ENCODE peak calls at places on chromosomes 11 and 22, in nine cellular contexts. M is AG04449, D is IMR-90, J is HCT116, U is BJ, F is brain microvascular endothelial cell, K is pancreas, P is lower leg skin, G is transverse colon. I is an unnamed sample.

GRCh38 chr11:8356731-8357504 is 93.2 kb upstream of the LMO1 start:
- DNase-seq in P (no peak), M (no peak), K (no peak), F (no peak), G (no peak), U (no peak), D (no peak), J (no peak), I (no peak)

GRCh38 chr22:39220897-39221850 is 23.6 kb downstream of the PDGFB start:
- DNase-seq in G (no peak), J (no peak), U (no peak), P (peak; percentile 79), M (no peak), F (no peak), D (peak; percentile 34), K (no peak), I (no peak)

GRCh38 chr11:38305682-38306081 is 1707.6 kb upstream of the RAG2 start:
- DNase-seq in M (no peak), F (peak; percentile 40), J (no peak), G (no peak), D (no peak), K (no peak), P (no peak), U (no peak), I (no peak)

GRCh38 chr11:93603671-93604070 is 57.8 kb upstream of the CEP295 start:
- DNase-seq in U (no peak), J (no peak), G (no peak), P (no peak), D (no peak), M (no peak), K (no peak), F (no peak), I (no peak)

GRCh38 chr11:73591743-73592142 is 6.2 kb downstream of the FAM168A start:
- DNase-seq in D (no peak), U (no peak), K (no peak), F (no peak), J (no peak), P (no peak), G (no peak), M (no peak), I (no peak)

GRCh38 chr22:48845356-48845936 is 982.2 kb downstream of the BRD1 start:
- DNase-seq in D (no peak), G (no peak), K (no peak), F (no peak), M (no peak), J (no peak), P (no peak), U (no peak), I (no peak)

GRCh38 chr11:130218501-130218900 is 58.9 kb downstream of the ST14 start:
- DNase-seq in F (no peak), K (no peak), J (no peak), G (no peak), D (no peak), M (no peak), U (no peak), P (peak; percentile 78), I (no peak)

GRCh38 chr22:40033586-40034380 is 39.0 kb downstream of the FAM83F start:
- DNase-seq in U (no peak), D (no peak), P (peak; percentile 82), F (no peak), K (no peak), M (no peak), J (no peak), G (no peak), I (no peak)

GRCh38 chr11:60777572-60777971 is 7.6 kb upstream of the MS4A10 start:
- DNase-seq in G (no peak), F (peak; percentile 95), P (no peak), J (no peak), M (peak; percentile 62), D (peak; percentile 82), U (peak; percentile 47), K (no peak), I (peak; percentile 33)

GRCh38 chr11:73157141-73158010 is 15.3 kb upstream of the FCHSD2 start:
- DNase-seq in D (peak; percentile 81), U (peak; percentile 43), J (no peak), P (peak; percentile 84), G (peak; percentile 35), M (peak; percentile 65), F (peak; percentile 59), K (no peak), I (no peak)

GRCh38 chr11:27718346-27718852 is 18.1 kb upstream of the BDNF start:
- DNase-seq in U (peak; percentile 75), D (peak; percentile 95), J (peak; percentile 73), G (peak; percentile 9), M (peak; percentile 86), P (no peak), K (no peak), F (peak; percentile 84), I (no peak)

GRCh38 chr11:68051191-68052136 is 12.6 kb downstream of the TCIRG1 start:
- DNase-seq in F (no peak), P (no peak), M (no peak), U (no peak), D (no peak), G (no peak), J (no peak), K (peak; percentile 48), I (no peak)

GRCh38 chr11:35160902-35161585 is 22.1 kb downstream of the CD44 start:
- DNase-seq in K (no peak), U (no peak), G (no peak), D (no peak), J (no peak), P (no peak), M (no peak), F (no peak), I (no peak)

GRCh38 chr11:123303924-123304323 is 108.9 kb upstream of the CLMP start:
- DNase-seq in F (no peak), M (no peak), D (no peak), U (no peak), G (no peak), J (no peak), P (no peak), K (no peak), I (no peak)

GRCh38 chr22:30127749-30128166 is 47.5 kb downstream of the HORMAD2 start:
- DNase-seq in J (no peak), D (peak; percentile 89), P (no peak), G (no peak), K (no peak), M (peak; percentile 36), F (peak; percentile 70), U (no peak), I (no peak)

GRCh38 chr11:113376156-113376555 is 11.4 kb upstream of the ANKK1 start:
- DNase-seq in G (no peak), F (no peak), J (no peak), M (no peak), P (no peak), D (peak; percentile 30), K (no peak), U (no peak), I (peak; percentile 17)

DNA sequence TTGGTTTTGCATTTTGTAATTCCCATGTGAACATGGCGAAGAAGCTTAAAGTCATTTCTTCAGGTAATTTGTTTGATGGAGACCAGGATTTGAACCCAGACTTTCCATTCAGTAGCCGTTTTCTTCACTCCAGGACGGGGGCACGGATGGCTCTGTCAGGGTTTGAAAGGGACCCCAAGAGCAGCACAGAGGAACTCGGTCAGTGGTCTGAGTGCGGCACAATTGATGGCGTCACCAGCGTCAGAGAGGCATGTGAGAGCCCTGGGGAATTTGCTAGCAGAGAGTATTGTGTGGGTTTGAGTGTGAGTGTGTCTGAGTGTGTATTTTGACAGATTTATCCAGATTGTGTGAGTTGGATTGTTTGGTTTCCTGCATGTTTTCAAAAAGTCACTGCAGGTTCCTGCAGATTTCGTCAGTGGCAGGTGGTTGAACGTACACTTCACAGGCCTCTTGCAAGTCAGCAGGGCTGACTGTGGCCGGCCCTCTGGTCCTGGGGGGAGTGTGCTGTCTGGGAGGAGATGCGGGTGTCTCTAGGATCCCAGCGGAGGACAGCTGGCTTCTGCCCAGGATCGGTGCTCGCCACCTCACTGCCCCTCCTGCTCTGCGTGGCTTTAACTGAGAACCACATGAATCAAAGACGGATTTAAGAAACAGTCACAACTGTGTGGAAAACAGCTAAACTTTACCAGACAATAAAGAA is 199.3 kb downstream of the TBC1D22A start:
- DNase-seq in G (no peak), M (no peak), J (no peak), F (no peak), D (no peak), K (no peak), P (peak; percentile 29), U (no peak), I (no peak)
- H3K4me3 ChIP-seq in G (no peak overlapping the region), M (no peak overlapping the region), J (no peak overlapping the region), F (no peak overlapping the region), D (no peak overlapping the region), K (no peak overlapping the region), P (no peak overlapping the region), U (no peak overlapping the region), I (no peak overlapping the region)

DNA sequence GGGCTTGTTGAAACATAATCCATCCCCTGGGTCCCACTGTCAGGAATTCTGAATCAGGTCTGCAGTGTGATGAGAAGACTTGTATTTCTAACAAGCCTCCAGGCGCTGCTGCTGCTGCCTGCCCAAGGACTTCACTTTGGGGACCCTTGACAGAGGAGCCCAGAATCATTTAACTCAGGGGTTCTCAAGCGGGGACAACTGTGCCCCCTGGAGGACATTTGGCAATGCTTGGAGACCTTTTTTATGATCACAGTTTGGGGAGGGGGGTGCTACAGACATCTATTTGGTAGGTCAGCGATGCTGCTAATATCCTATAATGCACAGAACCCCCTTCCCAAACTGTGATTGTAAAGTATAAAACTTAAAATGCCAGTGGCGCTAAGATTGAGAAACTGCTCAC is 312.8 kb downstream of the OPCML start:
- DNase-seq in U (no peak), J (no peak), G (no peak), P (no peak), M (no peak), D (no peak), K (no peak), F (no peak), I (no peak)
- TF ChIP-seq CTCF in U (no peak), J (no peak), G (no peak), P (no peak), M (no peak), D (no peak), K (no peak), F (no peak), I (no peak)

DNA sequence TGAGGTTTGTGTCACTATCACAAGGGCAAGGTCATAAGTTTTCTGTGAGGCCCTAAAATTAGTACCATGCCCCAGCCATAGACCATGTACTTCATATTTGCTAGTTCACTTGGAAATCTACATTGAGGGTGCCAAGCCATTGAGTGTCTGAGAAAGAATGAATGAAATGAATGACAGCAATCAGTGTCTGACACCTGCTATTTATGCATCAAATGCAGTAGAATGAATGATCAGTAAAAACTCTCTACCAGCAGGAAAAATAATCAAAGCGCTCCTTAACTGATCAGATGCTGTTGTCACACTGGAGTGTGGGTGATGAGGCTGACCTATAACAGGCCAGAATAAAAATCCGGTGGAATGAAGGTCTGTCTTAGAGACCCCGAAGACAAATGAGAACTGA is 467.9 kb upstream of the B3GAT1 start:
- DNase-seq in M (no peak), J (no peak), D (no peak), P (no peak), K (no peak), F (no peak), U (no peak), G (no peak), I (no peak)
- H3K4me3 ChIP-seq in M (no peak overlapping the region), J (no peak overlapping the region), D (no peak overlapping the region), P (no peak overlapping the region), K (no peak overlapping the region), F (no peak overlapping the region), U (no peak overlapping the region), G (no peak overlapping the region), I (no peak overlapping the region)

DNA sequence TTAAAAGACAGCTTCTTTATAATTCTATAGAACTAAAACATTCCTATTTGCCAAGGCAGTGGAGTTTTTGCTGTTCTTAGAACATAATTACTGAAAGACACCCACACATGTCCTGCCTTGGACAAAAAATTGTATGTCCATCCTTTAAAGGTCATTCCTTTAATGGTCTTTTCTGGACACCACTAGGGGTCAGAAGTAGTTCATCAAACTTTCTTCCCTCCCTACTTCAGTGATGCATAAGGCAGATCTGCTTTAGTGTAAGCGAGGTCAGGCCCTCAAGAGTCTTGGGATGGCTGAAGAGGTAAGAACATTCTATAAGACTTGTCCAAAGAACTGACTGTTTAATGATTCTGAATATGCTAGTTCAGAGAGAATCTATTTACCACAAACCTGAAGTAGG is 4.3 kb upstream of the OR51V1 start:
- DNase-seq in P (no peak), F (peak; percentile 69), D (peak; percentile 90), U (peak; percentile 21), G (no peak), M (peak; percentile 44), K (no peak), J (peak; percentile 68), I (peak; percentile 31)
- TF ChIP-seq CTCF in P (no peak), F (peak; percentile 62), D (peak; percentile 82), U (peak; percentile 63), G (no peak), M (peak; percentile 46), K (no peak), J (peak; percentile 54), I (peak; percentile 38)